ENCODE peak calls at places on chromosome 6, in four cellular contexts. One of them, this sample, is unnamed.
A peak's percentile ranks its signal among the peaks of the same experiment; 100 is the strongest.

GRCh38 chr6:86142326-86142725 is 499.6 kb upstream of the SYNCRIP start:
- DNase-seq in lower leg skin: no peak
- DNase-seq in stomach: no peak
- DNase-seq in CD8-positive, alpha-beta T cell: no peak
- DNase-seq in this sample: no peak

GRCh38 chr6:106194949-106195919 is 109.1 kb downstream of the PRDM1 start:
- DNase-seq in lower leg skin: no peak
- DNase-seq in stomach: no peak
- DNase-seq in CD8-positive, alpha-beta T cell: peak; percentile 51
- DNase-seq in this sample: no peak

GRCh38 chr6:71886184-71887005 is at the start of gene RIMS1:
- DNase-seq in lower leg skin: no peak
- DNase-seq in stomach: no peak
- DNase-seq in CD8-positive, alpha-beta T cell: no peak
- DNase-seq in this sample: no peak

GRCh38 chr6:155200012-155200411 is 63.8 kb upstream of the CLDN20 start:
- DNase-seq in lower leg skin: no peak
- DNase-seq in stomach: no peak
- DNase-seq in CD8-positive, alpha-beta T cell: no peak
- DNase-seq in this sample: no peak

GRCh38 chr6:131378874-131379273 is 194.2 kb upstream of the ARG1 start:
- DNase-seq in lower leg skin: no peak
- DNase-seq in stomach: no peak
- DNase-seq in CD8-positive, alpha-beta T cell: no peak
- DNase-seq in this sample: no peak

GRCh38 chr6:100892693-100893092 is 11.6 kb upstream of the ASCC3 start:
- DNase-seq in lower leg skin: no peak
- DNase-seq in stomach: no peak
- DNase-seq in CD8-positive, alpha-beta T cell: no peak
- DNase-seq in this sample: no peak

GRCh38 chr6:64294034-64294433 is 658.4 kb downstream of the PHF3 start:
- DNase-seq in lower leg skin: no peak
- DNase-seq in stomach: no peak
- DNase-seq in CD8-positive, alpha-beta T cell: no peak
- DNase-seq in this sample: no peak

GRCh38 chr6:44234101-44235090 is 11.0 kb downstream of the SLC29A1 start:
- DNase-seq in lower leg skin: peak; percentile 93
- DNase-seq in stomach: peak; percentile 65
- DNase-seq in CD8-positive, alpha-beta T cell: no peak
- DNase-seq in this sample: no peak

GRCh38 chr6:156167289-156168076 is 609.7 kb upstream of the ARID1B start:
- DNase-seq in lower leg skin: no peak
- DNase-seq in stomach: no peak
- DNase-seq in CD8-positive, alpha-beta T cell: no peak
- DNase-seq in this sample: no peak

GRCh38 chr6:101000334-101000733 is 119.2 kb upstream of the ASCC3 start:
- DNase-seq in lower leg skin: no peak
- DNase-seq in stomach: no peak
- DNase-seq in CD8-positive, alpha-beta T cell: no peak
- DNase-seq in this sample: no peak

GRCh38 chr6:158374020-158374419 is 61.8 kb downstream of the TULP4 start:
- DNase-seq in lower leg skin: no peak
- DNase-seq in stomach: no peak
- DNase-seq in CD8-positive, alpha-beta T cell: no peak
- DNase-seq in this sample: no peak

GRCh38 chr6:119544325-119545150 is 195.0 kb upstream of the MAN1A1 start:
- DNase-seq in lower leg skin: no peak
- DNase-seq in stomach: no peak
- DNase-seq in CD8-positive, alpha-beta T cell: no peak
- DNase-seq in this sample: no peak

GRCh38 chr6:90397929-90398674 is 101.5 kb upstream of the BACH2 start:
- DNase-seq in lower leg skin: no peak
- DNase-seq in stomach: no peak
- DNase-seq in CD8-positive, alpha-beta T cell: peak; percentile 78
- DNase-seq in this sample: no peak

GRCh38 chr6:113529191-113529590 is 328.0 kb upstream of the MARCKS start:
- DNase-seq in lower leg skin: no peak
- DNase-seq in stomach: no peak
- DNase-seq in CD8-positive, alpha-beta T cell: no peak
- DNase-seq in this sample: no peak

GRCh38 chr6:125169058-125169457 is 15.5 kb downstream of the TPD52L1 start:
- DNase-seq in lower leg skin: no peak
- DNase-seq in stomach: no peak
- DNase-seq in CD8-positive, alpha-beta T cell: no peak
- DNase-seq in this sample: no peak

DNA sequence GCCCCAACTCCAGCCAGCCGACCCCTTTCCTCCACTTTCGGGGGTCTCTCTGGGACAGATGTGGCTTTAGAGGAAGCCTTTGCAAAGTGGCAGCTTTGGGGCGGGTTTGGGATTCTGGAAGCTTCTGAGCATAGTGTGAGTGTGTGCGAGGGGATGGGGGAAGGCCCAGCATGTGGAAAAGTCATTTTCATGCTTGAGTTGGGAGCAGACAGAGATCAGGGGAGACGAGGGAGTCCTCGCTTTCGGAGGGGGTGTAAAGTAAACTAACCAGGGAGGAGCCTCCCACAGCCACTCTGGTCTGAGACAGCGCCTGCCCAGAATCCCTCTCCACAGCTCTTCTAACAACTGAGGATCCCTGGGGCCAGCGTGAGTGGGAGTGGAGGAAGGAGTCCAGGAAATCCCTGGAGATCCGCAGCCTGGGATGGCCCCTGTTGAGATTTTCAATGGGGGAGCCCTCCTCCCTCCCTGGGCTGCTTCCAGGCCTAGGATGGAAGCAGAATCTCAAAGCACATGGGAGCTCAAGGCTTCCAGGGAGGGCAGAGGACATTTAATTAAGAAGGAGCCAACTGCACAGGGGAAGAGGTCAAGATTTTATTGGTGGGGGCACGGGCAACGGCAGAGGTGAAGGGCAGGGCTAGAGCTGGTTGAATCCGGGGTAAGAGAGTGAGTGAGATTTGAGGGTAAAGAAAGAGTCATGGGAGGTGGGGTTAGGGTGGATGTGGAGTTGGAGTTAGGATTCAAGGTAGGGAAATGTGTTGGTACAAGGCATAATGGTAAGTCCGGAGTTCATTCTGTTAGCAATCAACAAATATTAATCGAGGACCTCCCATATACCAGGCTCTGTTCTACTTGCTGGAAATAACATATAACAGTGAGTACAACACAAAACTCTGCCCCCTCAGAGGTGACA is 102.3 kb upstream of the FOXP4 start:
- DNase-seq in lower leg skin: no peak
- DNase-seq in stomach: no peak
- DNase-seq in CD8-positive, alpha-beta T cell: no peak
- DNase-seq in this sample: no peak
- H3K4me3 ChIP-seq in lower leg skin: no peak overlapping the region
- H3K4me3 ChIP-seq in stomach: peak overlapping the region; percentile 24
- H3K4me3 ChIP-seq in CD8-positive, alpha-beta T cell: no peak overlapping the region
- H3K4me3 ChIP-seq in this sample: no peak overlapping the region

DNA sequence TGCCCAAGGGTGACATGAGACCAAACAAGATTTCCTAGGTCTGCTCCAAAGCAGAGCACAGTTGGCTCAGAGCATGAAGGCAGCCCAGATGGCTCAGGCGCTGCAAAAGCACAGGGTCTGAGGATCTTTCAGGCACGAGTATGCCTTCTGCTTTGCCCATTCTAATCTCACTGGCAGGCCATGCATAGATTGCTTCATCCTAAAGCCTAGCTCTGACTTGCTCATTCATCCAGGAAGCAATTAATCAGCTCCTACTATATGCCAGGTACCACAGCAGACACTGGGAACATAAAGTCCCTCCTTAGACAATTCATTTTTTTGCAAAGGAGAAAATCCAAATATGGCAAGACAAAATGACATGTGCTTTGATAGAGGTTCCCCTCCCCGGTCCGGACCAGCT is 31.2 kb downstream of the GPLD1 start:
- DNase-seq in lower leg skin: no peak
- DNase-seq in stomach: no peak
- DNase-seq in CD8-positive, alpha-beta T cell: no peak
- DNase-seq in this sample: no peak
- TF ChIP-seq CTCF in lower leg skin: no peak
- TF ChIP-seq CTCF in stomach: no peak
- TF ChIP-seq CTCF in CD8-positive, alpha-beta T cell: no peak
- TF ChIP-seq CTCF in this sample: no peak

GRCh38 chr6:20998748-20999448 is 464.6 kb downstream of the CDKAL1 start:
- DNase-seq in lower leg skin: no peak
- DNase-seq in stomach: no peak
- DNase-seq in CD8-positive, alpha-beta T cell: no peak
- DNase-seq in this sample: no peak

GRCh38 chr6:21000391-21000801 is 466.1 kb downstream of the CDKAL1 start:
- DNase-seq in lower leg skin: no peak
- DNase-seq in stomach: no peak
- DNase-seq in CD8-positive, alpha-beta T cell: no peak
- DNase-seq in this sample: no peak

GRCh38 chr6:21005816-21006553 is 471.7 kb downstream of the CDKAL1 start:
- DNase-seq in lower leg skin: no peak
- DNase-seq in stomach: no peak
- DNase-seq in CD8-positive, alpha-beta T cell: no peak
- DNase-seq in this sample: no peak

GRCh38 chr6:21001736-21002135 is 467.5 kb downstream of the CDKAL1 start:
- DNase-seq in lower leg skin: no peak
- DNase-seq in stomach: no peak
- DNase-seq in CD8-positive, alpha-beta T cell: no peak
- DNase-seq in this sample: no peak

GRCh38 chr6:21003780-21004541 is 469.7 kb downstream of the CDKAL1 start:
- DNase-seq in lower leg skin: no peak
- DNase-seq in stomach: no peak
- DNase-seq in CD8-positive, alpha-beta T cell: no peak
- DNase-seq in this sample: no peak
- H3K4me3 ChIP-seq in lower leg skin: no peak overlapping the region
- H3K4me3 ChIP-seq in stomach: no peak overlapping the region
- H3K4me3 ChIP-seq in CD8-positive, alpha-beta T cell: no peak overlapping the region
- H3K4me3 ChIP-seq in this sample: no peak overlapping the region

GRCh38 chr6:10401632-10402223 is 13.1 kb downstream of the TFAP2A start:
- DNase-seq in lower leg skin: no peak
- DNase-seq in stomach: no peak
- DNase-seq in CD8-positive, alpha-beta T cell: no peak
- DNase-seq in this sample: no peak

GRCh38 chr6:10399451-10399850 is 15.4 kb downstream of the TFAP2A start:
- DNase-seq in lower leg skin: no peak
- DNase-seq in stomach: no peak
- DNase-seq in CD8-positive, alpha-beta T cell: no peak
- DNase-seq in this sample: no peak

GRCh38 chr6:10402648-10403311 is 12.1 kb downstream of the TFAP2A start:
- DNase-seq in lower leg skin: no peak
- DNase-seq in stomach: no peak
- DNase-seq in CD8-positive, alpha-beta T cell: no peak
- DNase-seq in this sample: no peak

GRCh38 chr6:10400330-10400729 is 14.5 kb downstream of the TFAP2A start:
- DNase-seq in lower leg skin: no peak
- DNase-seq in stomach: no peak
- DNase-seq in CD8-positive, alpha-beta T cell: no peak
- DNase-seq in this sample: no peak

GRCh38 chr6:10401004-10401536 is 13.8 kb downstream of the TFAP2A start:
- DNase-seq in lower leg skin: no peak
- DNase-seq in stomach: no peak
- DNase-seq in CD8-positive, alpha-beta T cell: no peak
- DNase-seq in this sample: no peak
- TF ChIP-seq CTCF in lower leg skin: no peak
- TF ChIP-seq CTCF in stomach: no peak
- TF ChIP-seq CTCF in CD8-positive, alpha-beta T cell: no peak
- TF ChIP-seq CTCF in this sample: no peak

GRCh38 chr6:141326925-141327324 is 805.8 kb upstream of the GJE1 start:
- DNase-seq in lower leg skin: no peak
- DNase-seq in stomach: no peak
- DNase-seq in CD8-positive, alpha-beta T cell: no peak
- DNase-seq in this sample: no peak
- H3K4me3 ChIP-seq in lower leg skin: no peak overlapping the region
- H3K4me3 ChIP-seq in stomach: no peak overlapping the region
- H3K4me3 ChIP-seq in CD8-positive, alpha-beta T cell: no peak overlapping the region
- H3K4me3 ChIP-seq in this sample: no peak overlapping the region

This sample was measured in lung.